ENCODE peak calls at places on chromosome 2, in six cellular contexts. E, X, D, A, J and V are unnamed samples.

GRCh38 chr2:118089015-118089800 is 937 bp downstream of the INSIG2 start:
- DNase-seq in J (no peak), E (peak; percentile 14), A (peak; percentile 70), D (no peak), X (peak; percentile 58), V (no peak)

GRCh38 chr2:219562049-219563020 is 9.0 kb downstream of the OBSL1 start:
- DNase-seq in J (no peak), A (no peak), D (peak; percentile 65), E (no peak), X (no peak), V (no peak)

GRCh38 chr2:44130441-44130840 is 38.2 kb upstream of the PPM1B start:
- DNase-seq in D (no peak), J (no peak), X (peak; percentile 73), E (no peak), A (peak; percentile 54), V (no peak)

GRCh38 chr2:156909983-156910382 is 347.5 kb upstream of the GALNT5 start:
- DNase-seq in A (no peak), E (no peak), J (no peak), X (no peak), D (no peak), V (no peak)

GRCh38 chr2:5913729-5914390 is 221.7 kb downstream of the SOX11 start:
- DNase-seq in A (peak; percentile 17), D (peak; percentile 48), X (no peak), J (no peak), E (no peak), V (no peak)

GRCh38 chr2:200188851-200189250 is 117.6 kb upstream of the SPATS2L start:
- DNase-seq in J (no peak), E (no peak), D (no peak), X (no peak), A (no peak), V (no peak)

GRCh38 chr2:102061962-102062795 is 70.4 kb downstream of the IL1R2 start:
- DNase-seq in E (no peak), J (no peak), A (peak; percentile 96), D (no peak), X (peak; percentile 78), V (no peak)

GRCh38 chr2:135732561-135732960 is 9.1 kb upstream of the UBXN4 start:
- DNase-seq in E (no peak), X (no peak), A (no peak), D (no peak), J (no peak), V (no peak)

GRCh38 chr2:221461911-221462310 is 110.2 kb downstream of the EPHA4 start:
- DNase-seq in A (no peak), E (no peak), X (peak; percentile 71), D (no peak), J (no peak), V (no peak)

GRCh38 chr2:47403829-47404228 is 873 bp downstream of the MSH2 start:
- DNase-seq in E (no peak), A (no peak), J (no peak), D (no peak), X (peak; percentile 5), V (no peak)

GRCh38 chr2:230018153-230018552 is 50.6 kb downstream of the SLC16A14 start:
- DNase-seq in X (peak; percentile 91), D (no peak), J (no peak), E (no peak), A (peak; percentile 89), V (peak; percentile 80)

GRCh38 chr2:3195865-3196504 is 181.6 kb downstream of the EIPR1 start:
- DNase-seq in X (no peak), E (no peak), D (no peak), A (no peak), J (no peak), V (no peak)

GRCh38 chr2:239500915-239501630 is 100.3 kb upstream of the HDAC4 start:
- DNase-seq in E (no peak), A (no peak), D (no peak), J (no peak), X (no peak), V (no peak)

GRCh38 chr2:113219889-113220641 is 46.3 kb downstream of the PSD4 start:
- DNase-seq in X (peak; percentile 45), D (peak; percentile 48), E (no peak), A (peak; percentile 17), J (no peak), V (no peak)

GRCh38 chr2:70643715-70644114 is 90.1 kb upstream of the TGFA start:
- DNase-seq in X (no peak), D (peak; percentile 63), E (no peak), J (peak; percentile 82), A (no peak), V (peak; percentile 3)

GRCh38 chr2:183926433-183926832 is 671.9 kb upstream of the ZNF804A start:
- DNase-seq in E (no peak), A (no peak), J (no peak), X (no peak), D (no peak), V (no peak)

GRCh38 chr2:12824304-12824761 is 107.6 kb downstream of the TRIB2 start:
- DNase-seq in J (no peak), E (no peak), X (peak; percentile 44), A (peak; percentile 69), D (no peak), V (no peak)

GRCh38 chr2:102615620-102616436 is 3.5 kb upstream of the SLC9A2 start:
- DNase-seq in A (peak; percentile 65), D (peak; percentile 62), E (peak; percentile 51), X (peak; percentile 57), J (no peak), V (peak; percentile 78)

GRCh38 chr2:37655442-37655841 is 16.0 kb downstream of the CDC42EP3 start:
- DNase-seq in J (no peak), D (no peak), A (no peak), E (no peak), X (no peak), V (no peak)

GRCh38 chr2:49490710-49491109 is 336.4 kb upstream of the FSHR start:
- DNase-seq in X (no peak), J (peak; percentile 84), E (peak; percentile 12), A (peak; percentile 11), D (peak; percentile 88), V (peak; percentile 59)

GRCh38 chr2:65156041-65156440 is 26.1 kb upstream of the RAB1A start:
- DNase-seq in J (no peak), E (no peak), X (no peak), D (no peak), A (no peak), V (peak; percentile 90)

GRCh38 chr2:160036736-160037135 is 25.7 kb downstream of the PLA2R1 start:
- DNase-seq in A (no peak), X (no peak), E (no peak), J (no peak), D (no peak), V (no peak)

GRCh38 chr2:160043265-160043664 is 19.1 kb downstream of the PLA2R1 start:
- DNase-seq in D (no peak), J (no peak), E (no peak), A (no peak), X (no peak), V (peak; percentile 13)

GRCh38 chr2:160042054-160042453 is 20.4 kb downstream of the PLA2R1 start:
- DNase-seq in J (no peak), A (no peak), X (no peak), E (no peak), D (no peak), V (no peak)

GRCh38 chr2:160041091-160041490 is 21.3 kb downstream of the PLA2R1 start:
- DNase-seq in E (no peak), J (no peak), A (no peak), X (no peak), D (no peak), V (no peak)

DNA sequence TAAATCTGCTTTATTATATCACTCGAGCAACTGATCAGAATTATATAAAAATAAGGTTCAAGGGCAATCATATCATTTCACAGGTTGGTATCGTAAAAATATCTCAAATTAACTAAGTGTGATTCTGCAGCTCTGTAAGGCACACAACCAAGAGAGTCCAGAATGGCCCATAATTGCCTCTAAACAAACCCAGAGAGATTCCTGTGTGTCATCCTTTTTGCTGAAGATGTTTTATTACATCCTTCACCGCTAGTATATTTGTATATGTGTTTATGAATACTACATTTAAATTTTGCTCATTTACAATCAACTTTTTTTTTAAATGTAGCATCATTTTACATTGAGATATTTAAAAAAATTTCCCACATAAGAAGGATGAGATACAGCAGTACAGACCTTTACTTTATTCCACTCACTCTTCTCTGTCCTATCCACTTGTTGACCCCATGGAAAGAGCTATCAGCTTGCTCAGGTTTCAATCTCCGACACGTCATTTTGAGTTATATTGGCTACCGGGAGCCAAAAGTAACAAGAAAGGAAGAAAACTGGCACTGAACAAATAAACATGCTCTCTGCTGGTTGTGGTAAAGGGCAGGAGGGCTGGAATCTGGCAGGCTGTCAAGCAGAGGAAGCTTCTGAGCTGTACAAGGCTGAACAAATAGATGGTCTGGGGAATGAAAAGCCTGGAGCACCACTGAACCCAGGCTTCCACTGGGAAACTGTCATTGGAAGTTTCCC is 23.1 kb downstream of the PLA2R1 start:
- DNase-seq in A (peak; percentile 35), E (no peak), J (no peak), D (no peak), X (peak; percentile 45), V (no peak)
- H3K4me1 ChIP-seq in A (peaks cover 4% of the 10 kb centered on the region), E (no peaks in the 10 kb centered on the region), J (no peaks in the 10 kb centered on the region), D (no peaks in the 10 kb centered on the region), X (no peaks in the 10 kb centered on the region), V (no peaks in the 10 kb centered on the region)

GRCh38 chr2:60796573-60797509 is 40.8 kb downstream of the PAPOLG start:
- DNase-seq in J (no peak), D (no peak), X (peak; percentile 12), E (no peak), A (no peak), V (no peak)

GRCh38 chr2:60794271-60794863 is 38.3 kb downstream of the PAPOLG start:
- DNase-seq in A (peak; percentile 29), E (no peak), D (no peak), J (no peak), X (peak; percentile 27), V (peak; percentile 74)

GRCh38 chr2:60793169-60793568 is 37.1 kb downstream of the PAPOLG start:
- DNase-seq in X (no peak), D (no peak), E (no peak), A (no peak), J (no peak), V (no peak)
- H4K91ac ChIP-seq in X (no peak overlapping the region), D (no peak overlapping the region), E (no peak overlapping the region), A (no peak overlapping the region), J (no peak overlapping the region), V (no peak overlapping the region)

GRCh38 chr2:147844691-147845607 is at the start of gene ACVR2A:
- DNase-seq in E (peak; percentile 53), A (peak; percentile 68), D (peak; percentile 39), X (peak; percentile 28), J (no peak), V (peak; percentile 26)
- H4K8ac ChIP-seq in E (no peak within 1 kb of the TSS), A (peak within 1 kb of the TSS; percentile 100), D (no peak within 1 kb of the TSS), X (peak within 1 kb of the TSS; percentile 82), J (peak within 1 kb of the TSS; percentile 98), V (peak within 1 kb of the TSS; percentile 96)

DNA sequence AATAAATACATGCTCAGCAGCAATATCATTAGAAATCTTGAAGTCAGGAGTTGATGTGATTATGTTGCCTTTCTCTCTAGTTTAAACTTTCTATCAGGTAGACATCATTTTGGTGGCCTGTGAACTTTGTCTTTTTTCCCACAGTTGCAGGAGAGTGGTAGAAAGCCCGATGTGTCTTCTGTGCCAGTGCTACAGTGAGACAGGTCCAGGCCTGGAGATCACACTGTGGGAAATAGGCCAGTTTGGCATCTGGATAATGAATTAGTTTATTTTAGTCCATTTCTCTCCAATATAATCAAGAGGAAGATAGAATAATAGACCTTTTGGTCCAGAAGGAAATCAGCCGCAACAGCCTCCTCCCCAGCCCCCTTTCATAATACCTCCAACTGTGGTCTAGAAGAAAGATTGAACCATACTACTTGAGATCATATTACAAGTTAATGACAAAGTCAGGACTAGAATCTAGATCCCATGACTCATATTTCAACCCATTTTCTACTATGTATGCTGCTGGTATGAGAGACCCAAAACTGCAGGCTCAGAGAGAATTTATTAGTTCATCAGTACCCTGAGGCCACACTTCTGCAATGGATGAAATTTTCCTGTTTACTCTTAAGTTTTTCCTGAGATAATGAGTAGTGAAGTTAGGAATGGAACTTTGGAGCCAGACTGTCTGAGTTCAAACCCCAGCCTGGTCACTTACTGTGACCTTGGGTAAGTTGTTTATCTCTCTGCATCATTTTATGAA is 20.6 kb downstream of the KCMF1 start:
- DNase-seq in E (no peak), D (no peak), X (peak; percentile 97), A (peak; percentile 96), J (no peak), V (peak; percentile 98)
- H3K4me1 ChIP-seq in E (no peaks in the 10 kb centered on the region), D (peaks cover 4% of the 10 kb centered on the region), X (peaks cover 25% of the 10 kb centered on the region), A (peaks cover 4% of the 10 kb centered on the region), J (no peaks in the 10 kb centered on the region), V (peaks cover 6% of the 10 kb centered on the region)